ENCODE peak calls at places on chromosomes 7 and 10, in four cellular contexts. J is K562, E is SK-N-SH, B is HCT116. X is an unnamed sample.

GRCh38 chr7:39035156-39035555 is 57.4 kb downstream of the POU6F2 start:
- DNase-seq in J (no peak), E (no peak), B (no peak), X (no peak)

GRCh38 chr7:78850093-78850740 is 603.2 kb downstream of the MAGI2 start:
- DNase-seq in E (no peak), J (no peak), B (no peak), X (no peak)

GRCh38 chr7:55375237-55375636 is 10.1 kb downstream of the LANCL2 start:
- DNase-seq in B (no peak), E (no peak), J (no peak), X (no peak)

GRCh38 chr10:119871881-119872609 is 598 bp downstream of the MCMBP start:
- DNase-seq in J (no peak), B (peak), E (peak), X (peak)

GRCh38 chr7:92292981-92293380 is 47.2 kb downstream of the ANKIB1 start:
- DNase-seq in J (no peak), B (no peak), E (peak), X (no peak)

GRCh38 chr7:27163776-27164380 is 1.5 kb downstream of the HOXA9 start:
- DNase-seq in B (no peak), J (no peak), E (no peak), X (no peak)

GRCh38 chr7:5430612-5430947 is 6.9 kb upstream of the TNRC18 start:
- DNase-seq in E (no peak), J (no peak), B (no peak), X (no peak)

GRCh38 chr7:26990268-26990667 is 105.5 kb downstream of the HOXA1 start:
- DNase-seq in B (no peak), E (no peak), J (no peak), X (peak)

GRCh38 chr7:2814186-2814530 is 29.9 kb downstream of the GNA12 start:
- DNase-seq in J (no peak), E (no peak), B (no peak), X (no peak)

GRCh38 chr7:148699772-148700629 is 1.3 kb downstream of the CUL1 start:
- DNase-seq in J (no peak), B (no peak), E (no peak), X (no peak)

GRCh38 chr7:79258826-79259225 is 194.6 kb downstream of the MAGI2 start:
- DNase-seq in E (no peak), J (no peak), B (no peak), X (no peak)

GRCh38 chr10:93154531-93154930 is 80.8 kb downstream of the CYP26A1 start:
- DNase-seq in J (no peak), B (no peak), E (no peak), X (no peak)

GRCh38 chr7:92226981-92227380 is 18.7 kb downstream of the KRIT1 start:
- DNase-seq in J (no peak), B (no peak), E (no peak), X (no peak)

GRCh38 chr7:53110425-53110824 is 75.0 kb downstream of the POM121L12 start:
- DNase-seq in B (no peak), J (no peak), E (no peak), X (no peak)

GRCh38 chr10:11895598-11895997 is 72.4 kb downstream of the PROSER2 start:
- DNase-seq in E (no peak), J (no peak), B (no peak), X (no peak)

GRCh38 chr10:69419761-69420126 is 3.0 kb upstream of the TACR2 start:
- DNase-seq in J (no peak), E (no peak), B (no peak), X (no peak)

GRCh38 chr10:43773736-43774135 is 125.1 kb upstream of the ZNF32 start:
- DNase-seq in J (no peak), E (no peak), B (no peak), X (no peak)

GRCh38 chr7:18345641-18346234 is 149.8 kb upstream of the HDAC9 start:
- DNase-seq in E (peak), J (peak), B (peak), X (no peak)

GRCh38 chr10:102451105-102451969 is at the start of gene C10orf95:
- DNase-seq in J (no peak), E (no peak), B (no peak), X (peak)
- TF ChIP-seq JUND in J (no peak), E (no peak), B (no peak), X (no peak)

GRCh38 chr10:98463976-98464754 is 17.4 kb upstream of the HPS1 start:
- DNase-seq in E (no peak), J (no peak), B (no peak), X (no peak)

GRCh38 chr10:98461500-98461842 is 14.7 kb upstream of the HPS1 start:
- DNase-seq in B (no peak), J (no peak), E (no peak), X (no peak)

GRCh38 chr10:98465866-98466265 is 19.1 kb upstream of the HPS1 start:
- DNase-seq in J (no peak), B (no peak), E (no peak), X (no peak)

GRCh38 chr10:98460837-98461499 is 14.2 kb upstream of the HPS1 start:
- DNase-seq in J (peak), B (peak), E (peak), X (no peak)

DNA sequence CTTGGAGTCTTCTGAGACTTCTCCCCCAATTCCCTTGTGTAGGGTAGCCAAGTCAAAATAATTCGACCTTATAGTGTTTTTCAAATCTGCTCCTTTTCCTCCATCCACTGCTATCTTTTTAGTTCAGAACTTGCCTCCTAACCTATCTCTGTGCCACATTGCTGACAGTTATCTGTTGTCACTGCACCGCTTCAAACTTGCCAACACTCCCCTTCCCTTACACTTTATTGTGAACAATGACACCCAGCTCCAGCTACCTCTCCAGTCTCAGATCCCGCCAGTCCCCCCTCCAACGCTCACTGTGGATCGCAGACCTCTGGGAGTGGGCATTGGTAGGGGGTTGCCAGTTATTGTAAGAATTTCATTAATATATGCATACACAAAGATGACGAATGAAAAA is 16.3 kb upstream of the HPS1 start:
- DNase-seq in E (no peak), B (no peak), J (peak), X (no peak)
- TF ChIP-seq JUND in E (no peak), B (no peak), J (no peak), X (no peak)

DNA sequence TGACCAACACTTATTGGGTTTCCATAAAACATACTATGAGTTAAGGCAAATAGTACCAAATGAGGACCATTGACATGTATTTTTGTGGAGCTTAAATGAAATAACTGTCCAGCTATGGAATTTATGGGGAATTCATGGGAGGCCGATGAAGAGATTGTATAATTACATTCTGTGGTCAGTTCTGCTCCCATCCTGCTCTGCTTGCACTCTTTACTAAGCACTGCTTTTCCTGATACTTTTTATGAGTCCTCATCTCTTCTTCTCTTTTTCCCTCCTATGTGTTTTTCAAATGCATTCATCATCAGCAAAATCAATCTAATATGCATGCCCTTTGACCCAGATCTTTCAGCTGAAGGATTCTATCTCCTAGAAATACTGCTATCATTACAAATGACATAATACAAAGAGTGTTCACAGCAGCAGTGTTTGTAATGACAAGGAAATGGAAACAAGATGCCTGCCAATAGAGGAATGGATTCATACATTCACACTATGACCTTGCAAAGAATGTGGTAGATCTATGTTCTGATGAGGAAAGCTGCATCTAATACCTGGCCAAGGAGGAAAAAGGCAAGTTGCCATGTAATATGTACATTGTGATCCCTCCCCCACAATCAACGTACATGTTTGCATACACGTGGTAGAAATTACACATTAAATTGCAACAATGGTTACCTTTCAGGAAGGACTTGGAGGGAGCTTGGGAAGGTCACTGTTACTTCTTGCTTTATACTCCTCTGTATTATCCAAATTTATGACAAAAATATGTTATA is 73.9 kb downstream of the PCGF5 start:
- DNase-seq in J (no peak), B (no peak), E (no peak), X (peak)
- TF ChIP-seq JUND in J (no peak), B (no peak), E (no peak), X (no peak)

DNA sequence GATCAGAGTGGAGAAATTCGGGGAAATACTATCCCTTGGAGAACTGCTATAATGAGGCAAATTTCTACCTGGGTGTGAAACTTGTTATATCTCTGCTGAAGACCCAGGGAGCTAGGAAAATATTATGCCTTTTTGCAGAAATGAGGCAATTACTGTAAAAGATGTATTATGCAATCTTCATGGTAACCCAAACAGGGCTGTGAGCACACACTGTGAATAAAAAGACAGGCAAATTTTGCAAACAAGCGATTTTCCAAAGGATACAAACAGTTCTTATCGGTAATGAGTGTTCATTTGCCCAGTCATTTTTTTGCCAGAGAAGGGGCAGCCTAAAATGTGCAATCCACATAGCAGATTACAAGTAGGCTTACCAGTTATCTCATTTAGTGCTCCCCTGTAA is 205.7 kb downstream of the HECW1 start:
- DNase-seq in B (no peak), J (no peak), E (no peak), X (no peak)
- TF ChIP-seq JUND in B (no peak), J (no peak), E (no peak), X (no peak)

GRCh38 chr10:132363921-132364593 is 32.1 kb downstream of the LRRC27 start:
- DNase-seq in J (peak), B (no peak), E (peak), X (no peak)

GRCh38 chr10:132363376-132363775 is 31.4 kb downstream of the LRRC27 start:
- DNase-seq in J (no peak), B (no peak), E (no peak), X (no peak)

GRCh38 chr10:132365102-132365501 is 31.9 kb upstream of the PWWP2B start:
- DNase-seq in J (no peak), B (no peak), E (no peak), X (no peak)

GRCh38 chr10:132366006-132366405 is 31.0 kb upstream of the PWWP2B start:
- DNase-seq in B (no peak), E (no peak), J (no peak), X (no peak)

GRCh38 chr10:132364594-132364970 is 32.4 kb upstream of the PWWP2B start:
- DNase-seq in B (no peak), J (no peak), E (no peak), X (no peak)
- TF ChIP-seq JUND in B (no peak), J (no peak), E (no peak), X (no peak)

GRCh38 chr7:22574756-22575517 is 74.9 kb upstream of the STEAP1B start:
- DNase-seq in E (no peak), B (no peak), J (no peak), X (no peak)
- TF ChIP-seq JUND in E (no peak), B (no peak), J (no peak), X (no peak)

GRCh38 chr7:100472121-100472851 is 6.7 kb downstream of the TSC22D4 start:
- DNase-seq in E (no peak), J (peak), B (no peak), X (no peak)
- TF ChIP-seq JUND in E (no peak), J (no peak), B (no peak), X (no peak)

GRCh38 chr10:32055478-32056135 is 618 bp downstream of the KIF5B start:
- DNase-seq in J (peak), E (peak), B (no peak), X (peak)
- TF ChIP-seq JUND in J (no peak), E (no peak), B (no peak), X (no peak)

GRCh38 chr7:158648168-158648567 is 56.4 kb downstream of the NCAPG2 start:
- DNase-seq in B (no peak), E (no peak), J (no peak), X (no peak)

GRCh38 chr7:158648787-158649186 is 55.8 kb downstream of the NCAPG2 start:
- DNase-seq in B (no peak), J (no peak), E (no peak), X (no peak)

GRCh38 chr7:158649279-158649678 is 55.3 kb downstream of the NCAPG2 start:
- DNase-seq in J (peak), E (peak), B (no peak), X (no peak)

GRCh38 chr7:158651968-158652555 is 52.5 kb downstream of the NCAPG2 start:
- DNase-seq in B (no peak), E (no peak), J (no peak), X (no peak)

GRCh38 chr7:158650821-158651225 is 53.8 kb downstream of the NCAPG2 start:
- DNase-seq in E (no peak), B (no peak), J (no peak), X (no peak)
- TF ChIP-seq JUND in E (no peak), B (no peak), J (no peak), X (no peak)

GRCh38 chr10:122657734-122658133 is 41.9 kb downstream of the C10orf120 start:
- DNase-seq in B (no peak), J (no peak), E (no peak), X (no peak)

GRCh38 chr10:122659651-122660050 is 40.0 kb downstream of the C10orf120 start:
- DNase-seq in J (no peak), B (no peak), E (no peak), X (no peak)

GRCh38 chr10:122656741-122657140 is 42.9 kb downstream of the C10orf120 start:
- DNase-seq in B (no peak), E (no peak), J (no peak), X (no peak)

GRCh38 chr10:122657255-122657654 is 42.4 kb downstream of the C10orf120 start:
- DNase-seq in E (no peak), J (no peak), B (no peak), X (no peak)

GRCh38 chr10:122658356-122659049 is 41.1 kb downstream of the C10orf120 start:
- DNase-seq in E (no peak), J (no peak), B (no peak), X (no peak)
- TF ChIP-seq JUND in E (no peak), J (no peak), B (no peak), X (no peak)

X was measured in T47D.